ENCODE peak calls at places on chromosomes 13 and 19, in ten cellular contexts. H is NCI-H526 treated with DMSO at 0.1 percent for 48 hours; K is HuH-7; Q is iPS DF 6.9; Y is stimulated activated CD4-positive, alpha-beta T cell treated with anti-CD3 and anti-CD28 coated beads, Interleukin-4, amount 100 ng/mL, for 1 hour; J is AG10803; T is GM23338; B is HS-5; D is lung; A is thyroid gland. C is an unnamed sample.

GRCh38 chr13:35881360-35881759 is 249.8 kb downstream of the DCLK1 start:
- DNase-seq in J (peak), H (no peak), D (peak), Q (no peak), K (no peak), Y (no peak), A (peak), B (no peak), T (no peak), C (no peak)

GRCh38 chr13:56338421-56338820 is 802.3 kb upstream of the PRR20A start:
- DNase-seq in B (no peak), T (peak), Q (no peak), H (no peak), D (no peak), K (no peak), J (no peak), A (no peak), Y (no peak), C (no peak)

GRCh38 chr13:40666058-40666904 is at the start of gene FOXO1:
- DNase-seq in A (peak), T (peak), H (peak), J (peak), Y (peak), K (peak), D (peak), B (no peak), Q (no peak), C (peak)

GRCh38 chr19:28003543-28003942 is 1209.4 kb downstream of the UQCRFS1 start:
- DNase-seq in H (no peak), Q (no peak), D (no peak), A (no peak), T (no peak), J (no peak), Y (no peak), K (no peak), B (no peak), C (no peak)

GRCh38 chr19:2982983-2983350 is 5.6 kb downstream of the TLE6 start:
- DNase-seq in A (peak), D (peak), Y (no peak), H (no peak), B (no peak), T (no peak), Q (no peak), K (no peak), J (peak), C (no peak)

GRCh38 chr13:99590519-99591011 is 89.3 kb downstream of the TM9SF2 start:
- DNase-seq in J (peak), D (no peak), Y (no peak), A (no peak), H (no peak), B (no peak), T (no peak), Q (no peak), K (no peak), C (no peak)

GRCh38 chr13:108155185-108156106 is 59.9 kb downstream of the LIG4 start:
- DNase-seq in H (peak), D (peak), J (peak), Y (peak), T (peak), B (no peak), K (peak), Q (peak), A (peak), C (no peak)

GRCh38 chr13:23087884-23088283 is 92.9 kb upstream of the SGCG start:
- DNase-seq in T (peak), K (peak), D (no peak), J (peak), B (no peak), H (no peak), Y (no peak), A (no peak), Q (peak), C (peak)

GRCh38 chr13:92573467-92574057 is 653.0 kb upstream of the GPC6 start:
- DNase-seq in A (no peak), Y (no peak), B (no peak), K (peak), Q (peak), T (peak), H (peak), D (no peak), J (peak), C (peak)

GRCh38 chr19:32675720-32676185 is at the start of gene RGS9BP:
- DNase-seq in B (peak), Q (no peak), H (peak), D (peak), A (peak), T (peak), Y (peak), J (peak), K (peak), C (peak)

GRCh38 chr13:83498486-83499190 is 383.6 kb downstream of the SLITRK1 start:
- DNase-seq in Y (no peak), Q (no peak), J (peak), B (peak), T (no peak), H (no peak), D (no peak), K (no peak), A (no peak), C (peak)

GRCh38 chr13:98556968-98557591 is 19.8 kb downstream of the STK24 start:
- DNase-seq in Y (no peak), A (peak), H (peak), B (no peak), Q (no peak), D (no peak), J (no peak), T (no peak), K (no peak), C (no peak)

GRCh38 chr13:113746143-113746525 is 12.9 kb upstream of the TMEM255B start:
- DNase-seq in T (peak), Y (no peak), D (no peak), J (no peak), H (peak), Q (no peak), B (no peak), A (no peak), K (peak), C (no peak)

GRCh38 chr13:99285432-99286182 is 21.6 kb downstream of the GPR183 start:
- DNase-seq in D (no peak), B (no peak), K (no peak), Q (no peak), Y (no peak), H (no peak), T (no peak), A (no peak), J (no peak), C (no peak)

GRCh38 chr13:23615677-23616076 is 45.5 kb downstream of the TNFRSF19 start:
- DNase-seq in J (no peak), A (no peak), T (no peak), Q (no peak), K (no peak), D (no peak), Y (no peak), H (no peak), B (no peak), C (no peak)

GRCh38 chr13:19957320-19958118 is 1.0 kb upstream of the ZMYM2 start:
- DNase-seq in H (peak), B (no peak), D (peak), A (peak), J (peak), T (peak), Q (no peak), Y (peak), K (peak), C (peak)

GRCh38 chr13:40381935-40382764 is 284.3 kb downstream of the FOXO1 start:
- DNase-seq in A (no peak), Y (no peak), K (no peak), Q (no peak), J (no peak), H (no peak), B (no peak), D (no peak), T (no peak), C (no peak)

GRCh38 chr13:48493076-48493765 is 39.7 kb downstream of the RCBTB2 start:
- DNase-seq in D (no peak), B (no peak), Q (no peak), H (no peak), T (no peak), Y (no peak), A (no peak), J (peak), K (no peak), C (no peak)

C was measured in A549.